ENCODE peak calls at places on chromosomes 12 and 14, in nine cellular contexts. One of them, this sample, is unnamed.

GRCh38 chr14:58822856-58823255 is 185.1 kb downstream of the DACT1 start:
- DNase-seq in cardiac muscle cell: no peak
- DNase-seq in AG09319: no peak
- DNase-seq in H9: no peak
- DNase-seq in cardiac fibroblast: no peak
- DNase-seq in sigmoid colon: no peak
- DNase-seq in GM23338: no peak
- DNase-seq in astrocyte: no peak
- DNase-seq in GM10248: no peak
- DNase-seq in this sample: no peak

GRCh38 chr14:60514378-60515243 is 5.7 kb downstream of the SIX6 start:
- DNase-seq in cardiac muscle cell: peak; percentile 6
- DNase-seq in AG09319: no peak
- DNase-seq in H9: peak; percentile 83
- DNase-seq in cardiac fibroblast: peak; percentile 5
- DNase-seq in sigmoid colon: no peak
- DNase-seq in GM23338: peak; percentile 75
- DNase-seq in astrocyte: peak; percentile 8
- DNase-seq in GM10248: peak; percentile 56
- DNase-seq in this sample: no peak

GRCh38 chr12:12561305-12562015 is 1.2 kb downstream of the DUSP16 start:
- DNase-seq in cardiac muscle cell: peak; percentile 64
- DNase-seq in AG09319: no peak
- DNase-seq in H9: peak; percentile 65
- DNase-seq in cardiac fibroblast: peak; percentile 58
- DNase-seq in sigmoid colon: peak; percentile 89
- DNase-seq in GM23338: peak; percentile 62
- DNase-seq in astrocyte: peak; percentile 36
- DNase-seq in GM10248: no peak
- DNase-seq in this sample: peak; percentile 88

GRCh38 chr12:93137656-93138612 is 208.8 kb upstream of the EEA1 start:
- DNase-seq in cardiac muscle cell: peak; percentile 54
- DNase-seq in AG09319: peak; percentile 70
- DNase-seq in H9: no peak
- DNase-seq in cardiac fibroblast: peak; percentile 54
- DNase-seq in sigmoid colon: no peak
- DNase-seq in GM23338: no peak
- DNase-seq in astrocyte: peak; percentile 87
- DNase-seq in GM10248: peak; percentile 42
- DNase-seq in this sample: no peak

GRCh38 chr12:87274594-87275245 is 754.5 kb downstream of the C12orf50 start:
- DNase-seq in cardiac muscle cell: peak; percentile 60
- DNase-seq in AG09319: no peak
- DNase-seq in H9: peak; percentile 36
- DNase-seq in cardiac fibroblast: peak; percentile 62
- DNase-seq in sigmoid colon: no peak
- DNase-seq in GM23338: peak; percentile 80
- DNase-seq in astrocyte: peak; percentile 42
- DNase-seq in GM10248: no peak
- DNase-seq in this sample: no peak

GRCh38 chr14:74610866-74611671 is 968 bp downstream of the LTBP2 start:
- DNase-seq in cardiac muscle cell: peak; percentile 61
- DNase-seq in AG09319: no peak
- DNase-seq in H9: peak; percentile 59
- DNase-seq in cardiac fibroblast: peak; percentile 53
- DNase-seq in sigmoid colon: no peak
- DNase-seq in GM23338: peak; percentile 65
- DNase-seq in astrocyte: no peak
- DNase-seq in GM10248: no peak
- DNase-seq in this sample: no peak

GRCh38 chr12:52946334-52946733 is 2.6 kb upstream of the KRT18 start:
- DNase-seq in cardiac muscle cell: no peak
- DNase-seq in AG09319: no peak
- DNase-seq in H9: no peak
- DNase-seq in cardiac fibroblast: no peak
- DNase-seq in sigmoid colon: no peak
- DNase-seq in GM23338: no peak
- DNase-seq in astrocyte: no peak
- DNase-seq in GM10248: no peak
- DNase-seq in this sample: no peak

GRCh38 chr12:50184261-50184660 is 17.1 kb upstream of the CERS5 start:
- DNase-seq in cardiac muscle cell: no peak
- DNase-seq in AG09319: no peak
- DNase-seq in H9: no peak
- DNase-seq in cardiac fibroblast: no peak
- DNase-seq in sigmoid colon: no peak
- DNase-seq in GM23338: no peak
- DNase-seq in astrocyte: no peak
- DNase-seq in GM10248: no peak
- DNase-seq in this sample: no peak

GRCh38 chr12:50825372-50825838 is 17.3 kb upstream of the TMPRSS12 start:
- DNase-seq in cardiac muscle cell: peak; percentile 89
- DNase-seq in AG09319: peak; percentile 59
- DNase-seq in H9: no peak
- DNase-seq in cardiac fibroblast: peak; percentile 89
- DNase-seq in sigmoid colon: no peak
- DNase-seq in GM23338: peak; percentile 63
- DNase-seq in astrocyte: peak; percentile 58
- DNase-seq in GM10248: peak; percentile 49
- DNase-seq in this sample: no peak

GRCh38 chr12:96141216-96141944 is 52.8 kb upstream of the ELK3 start:
- DNase-seq in cardiac muscle cell: peak; percentile 74
- DNase-seq in AG09319: no peak
- DNase-seq in H9: no peak
- DNase-seq in cardiac fibroblast: peak; percentile 68
- DNase-seq in sigmoid colon: no peak
- DNase-seq in GM23338: no peak
- DNase-seq in astrocyte: peak; percentile 71
- DNase-seq in GM10248: no peak
- DNase-seq in this sample: no peak

GRCh38 chr12:81084848-81085350 is 7.0 kb downstream of the ACSS3 start:
- DNase-seq in cardiac muscle cell: peak; percentile 40
- DNase-seq in AG09319: no peak
- DNase-seq in H9: no peak
- DNase-seq in cardiac fibroblast: peak; percentile 18
- DNase-seq in sigmoid colon: no peak
- DNase-seq in GM23338: no peak
- DNase-seq in astrocyte: peak; percentile 18
- DNase-seq in GM10248: no peak
- DNase-seq in this sample: no peak

GRCh38 chr14:61564623-61565091 is 130.7 kb upstream of the HIF1A start:
- DNase-seq in cardiac muscle cell: peak; percentile 93
- DNase-seq in AG09319: peak; percentile 79
- DNase-seq in H9: no peak
- DNase-seq in cardiac fibroblast: peak; percentile 94
- DNase-seq in sigmoid colon: no peak
- DNase-seq in GM23338: peak; percentile 17
- DNase-seq in astrocyte: peak; percentile 99
- DNase-seq in GM10248: no peak
- DNase-seq in this sample: no peak

GRCh38 chr14:97382616-97383226 is 585.5 kb downstream of the VRK1 start:
- DNase-seq in cardiac muscle cell: no peak
- DNase-seq in AG09319: no peak
- DNase-seq in H9: no peak
- DNase-seq in cardiac fibroblast: no peak
- DNase-seq in sigmoid colon: no peak
- DNase-seq in GM23338: no peak
- DNase-seq in astrocyte: no peak
- DNase-seq in GM10248: no peak
- DNase-seq in this sample: no peak

GRCh38 chr12:53098982-53099651 is 1.6 kb downstream of the IGFBP6 start:
- DNase-seq in cardiac muscle cell: peak; percentile 96
- DNase-seq in AG09319: peak; percentile 94
- DNase-seq in H9: peak; percentile 88
- DNase-seq in cardiac fibroblast: peak; percentile 98
- DNase-seq in sigmoid colon: peak; percentile 97
- DNase-seq in GM23338: peak; percentile 90
- DNase-seq in astrocyte: peak; percentile 93
- DNase-seq in GM10248: peak; percentile 86
- DNase-seq in this sample: peak; percentile 96

GRCh38 chr14:67387195-67387594 is 24.8 kb downstream of the PLEK2 start:
- DNase-seq in cardiac muscle cell: no peak
- DNase-seq in AG09319: no peak
- DNase-seq in H9: no peak
- DNase-seq in cardiac fibroblast: no peak
- DNase-seq in sigmoid colon: no peak
- DNase-seq in GM23338: no peak
- DNase-seq in astrocyte: no peak
- DNase-seq in GM10248: no peak
- DNase-seq in this sample: no peak

GRCh38 chr12:131113562-131113961 is 159.9 kb downstream of the ADGRD1 start:
- DNase-seq in cardiac muscle cell: no peak
- DNase-seq in AG09319: no peak
- DNase-seq in H9: no peak
- DNase-seq in cardiac fibroblast: no peak
- DNase-seq in sigmoid colon: peak; percentile 55
- DNase-seq in GM23338: no peak
- DNase-seq in astrocyte: no peak
- DNase-seq in GM10248: no peak
- DNase-seq in this sample: no peak

GRCh38 chr12:108299980-108300696 is 39.0 kb downstream of the CMKLR1 start:
- DNase-seq in cardiac muscle cell: no peak
- DNase-seq in AG09319: no peak
- DNase-seq in H9: no peak
- DNase-seq in cardiac fibroblast: no peak
- DNase-seq in sigmoid colon: peak; percentile 42
- DNase-seq in GM23338: no peak
- DNase-seq in astrocyte: no peak
- DNase-seq in GM10248: no peak
- DNase-seq in this sample: no peak

GRCh38 chr12:108304633-108305032 is 34.5 kb downstream of the CMKLR1 start:
- DNase-seq in cardiac muscle cell: peak; percentile 21
- DNase-seq in AG09319: no peak
- DNase-seq in H9: peak; percentile 82
- DNase-seq in cardiac fibroblast: no peak
- DNase-seq in sigmoid colon: no peak
- DNase-seq in GM23338: peak; percentile 60
- DNase-seq in astrocyte: peak; percentile 3
- DNase-seq in GM10248: no peak
- DNase-seq in this sample: no peak

GRCh38 chr12:108302034-108302433 is 37.1 kb downstream of the CMKLR1 start:
- DNase-seq in cardiac muscle cell: no peak
- DNase-seq in AG09319: no peak
- DNase-seq in H9: no peak
- DNase-seq in cardiac fibroblast: no peak
- DNase-seq in sigmoid colon: peak; percentile 48
- DNase-seq in GM23338: no peak
- DNase-seq in astrocyte: no peak
- DNase-seq in GM10248: no peak
- DNase-seq in this sample: no peak

GRCh38 chr12:108301346-108301745 is 37.8 kb downstream of the CMKLR1 start:
- DNase-seq in cardiac muscle cell: no peak
- DNase-seq in AG09319: no peak
- DNase-seq in H9: no peak
- DNase-seq in cardiac fibroblast: no peak
- DNase-seq in sigmoid colon: peak; percentile 32
- DNase-seq in GM23338: no peak
- DNase-seq in astrocyte: no peak
- DNase-seq in GM10248: no peak
- DNase-seq in this sample: no peak

GRCh38 chr12:108302471-108303311 is 36.4 kb downstream of the CMKLR1 start:
- DNase-seq in cardiac muscle cell: peak; percentile 54
- DNase-seq in AG09319: peak; percentile 82
- DNase-seq in H9: peak; percentile 85
- DNase-seq in cardiac fibroblast: peak; percentile 39
- DNase-seq in sigmoid colon: peak; percentile 92
- DNase-seq in GM23338: peak; percentile 83
- DNase-seq in astrocyte: peak; percentile 23
- DNase-seq in GM10248: no peak
- DNase-seq in this sample: peak; percentile 93
- TF ChIP-seq CTCF in cardiac muscle cell: no peak
- TF ChIP-seq CTCF in AG09319: no peak
- TF ChIP-seq CTCF in H9: peak; percentile 61
- TF ChIP-seq CTCF in cardiac fibroblast: no peak
- TF ChIP-seq CTCF in sigmoid colon: no peak
- TF ChIP-seq CTCF in GM23338: peak; percentile 24
- TF ChIP-seq CTCF in astrocyte: no peak
- TF ChIP-seq CTCF in GM10248: no peak
- TF ChIP-seq CTCF in this sample: no peak

DNA sequence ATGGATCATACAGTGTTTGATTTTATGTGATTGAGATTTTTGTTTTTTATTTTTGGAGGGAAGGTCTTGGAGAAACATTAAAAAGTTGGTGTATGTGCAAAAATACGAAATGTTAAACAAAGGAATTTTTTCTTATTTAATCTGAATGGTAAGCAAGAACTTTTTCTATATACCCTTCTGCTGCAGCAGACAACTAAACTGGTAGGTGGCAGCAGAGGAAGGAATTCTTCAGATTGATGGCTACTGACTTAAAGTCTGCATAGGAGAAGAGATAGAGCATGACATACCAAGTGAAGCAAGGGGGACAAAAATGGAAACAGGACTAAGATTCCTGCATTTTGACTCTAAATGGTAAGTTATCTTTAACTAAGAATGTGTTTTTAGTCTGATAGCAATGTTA is 42.0 kb upstream of the A2ML1 start:
- DNase-seq in cardiac muscle cell: peak; percentile 52
- DNase-seq in AG09319: no peak
- DNase-seq in H9: peak; percentile 47
- DNase-seq in cardiac fibroblast: peak; percentile 60
- DNase-seq in sigmoid colon: no peak
- DNase-seq in GM23338: peak; percentile 78
- DNase-seq in astrocyte: peak; percentile 20
- DNase-seq in GM10248: no peak
- DNase-seq in this sample: no peak
- TF ChIP-seq CTCF in cardiac muscle cell: peak; percentile 37
- TF ChIP-seq CTCF in AG09319: peak; percentile 17
- TF ChIP-seq CTCF in H9: peak; percentile 69
- TF ChIP-seq CTCF in cardiac fibroblast: peak; percentile 38
- TF ChIP-seq CTCF in sigmoid colon: peak; percentile 22
- TF ChIP-seq CTCF in GM23338: peak; percentile 67
- TF ChIP-seq CTCF in astrocyte: peak; percentile 15
- TF ChIP-seq CTCF in GM10248: peak; percentile 40
- TF ChIP-seq CTCF in this sample: no peak

GRCh38 chr12:104399750-104400612 is 56.8 kb upstream of the CHST11 start:
- DNase-seq in cardiac muscle cell: no peak
- DNase-seq in AG09319: no peak
- DNase-seq in H9: no peak
- DNase-seq in cardiac fibroblast: no peak
- DNase-seq in sigmoid colon: no peak
- DNase-seq in GM23338: no peak
- DNase-seq in astrocyte: no peak
- DNase-seq in GM10248: no peak
- DNase-seq in this sample: no peak
- TF ChIP-seq CTCF in cardiac muscle cell: no peak
- TF ChIP-seq CTCF in AG09319: no peak
- TF ChIP-seq CTCF in H9: no peak
- TF ChIP-seq CTCF in cardiac fibroblast: no peak
- TF ChIP-seq CTCF in sigmoid colon: no peak
- TF ChIP-seq CTCF in GM23338: no peak
- TF ChIP-seq CTCF in astrocyte: no peak
- TF ChIP-seq CTCF in GM10248: no peak
- TF ChIP-seq CTCF in this sample: no peak

DNA sequence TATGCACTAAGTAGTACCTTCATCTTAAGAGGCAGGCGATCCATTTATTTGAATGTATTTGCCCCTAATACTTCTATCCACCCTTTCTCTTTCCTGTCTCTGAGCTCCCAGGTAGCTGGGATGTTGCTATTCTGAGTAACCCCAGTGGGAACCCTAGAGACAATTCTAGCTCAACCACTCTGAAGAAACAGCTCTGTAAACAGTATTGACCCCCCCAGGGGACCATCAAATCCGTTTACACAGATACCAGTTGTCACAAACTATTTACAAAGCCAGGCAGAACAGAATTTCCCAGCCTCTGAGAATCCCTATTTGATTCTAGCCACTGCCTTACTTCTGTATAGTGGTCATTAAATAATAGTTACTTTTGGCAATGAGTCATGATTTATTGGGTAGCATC is 64.9 kb downstream of the MIPOL1 start:
- DNase-seq in cardiac muscle cell: no peak
- DNase-seq in AG09319: no peak
- DNase-seq in H9: no peak
- DNase-seq in cardiac fibroblast: no peak
- DNase-seq in sigmoid colon: no peak
- DNase-seq in GM23338: peak; percentile 16
- DNase-seq in astrocyte: no peak
- DNase-seq in GM10248: no peak
- DNase-seq in this sample: no peak
- TF ChIP-seq CTCF in cardiac muscle cell: no peak
- TF ChIP-seq CTCF in AG09319: no peak
- TF ChIP-seq CTCF in H9: no peak
- TF ChIP-seq CTCF in cardiac fibroblast: no peak
- TF ChIP-seq CTCF in sigmoid colon: no peak
- TF ChIP-seq CTCF in GM23338: no peak
- TF ChIP-seq CTCF in astrocyte: no peak
- TF ChIP-seq CTCF in GM10248: no peak
- TF ChIP-seq CTCF in this sample: no peak